ENCODE peak calls at places on chromosomes 12 and 14, in five cellular contexts. One of them, this sample, is unnamed.

GRCh38 chr12:84643993-84644392 is 268.6 kb downstream of the SLC6A15 start:
- DNase-seq in SK-N-SH: no peak
- DNase-seq in H1: no peak
- DNase-seq in GM12878: no peak
- DNase-seq in HepG2: no peak
- DNase-seq in this sample: no peak

GRCh38 chr14:92254786-92255185 is 68.2 kb upstream of the SLC24A4 start:
- DNase-seq in SK-N-SH: no peak
- DNase-seq in H1: peak
- DNase-seq in GM12878: no peak
- DNase-seq in HepG2: no peak
- DNase-seq in this sample: no peak

GRCh38 chr12:70758494-70758845 is 121.2 kb upstream of the PTPRB start:
- DNase-seq in SK-N-SH: no peak
- DNase-seq in H1: no peak
- DNase-seq in GM12878: no peak
- DNase-seq in HepG2: no peak
- DNase-seq in this sample: no peak

GRCh38 chr12:91722072-91722471 is 423.6 kb downstream of the BTG1 start:
- DNase-seq in SK-N-SH: no peak
- DNase-seq in H1: no peak
- DNase-seq in GM12878: no peak
- DNase-seq in HepG2: no peak
- DNase-seq in this sample: no peak

GRCh38 chr12:89084751-89085150 is 267.6 kb downstream of the DUSP6 start:
- DNase-seq in SK-N-SH: no peak
- DNase-seq in H1: no peak
- DNase-seq in GM12878: no peak
- DNase-seq in HepG2: no peak
- DNase-seq in this sample: no peak

GRCh38 chr14:105162374-105162979 is 6.1 kb downstream of the JAG2 start:
- DNase-seq in SK-N-SH: no peak
- DNase-seq in H1: no peak
- DNase-seq in GM12878: no peak
- DNase-seq in HepG2: peak
- DNase-seq in this sample: no peak

GRCh38 chr14:99395904-99396530 is 84.6 kb downstream of the SETD3 start:
- DNase-seq in SK-N-SH: no peak
- DNase-seq in H1: peak
- DNase-seq in GM12878: no peak
- DNase-seq in HepG2: no peak
- DNase-seq in this sample: no peak

GRCh38 chr14:89283327-89284060 is 133.5 kb downstream of the FOXN3 start:
- DNase-seq in SK-N-SH: no peak
- DNase-seq in H1: no peak
- DNase-seq in GM12878: no peak
- DNase-seq in HepG2: no peak
- DNase-seq in this sample: no peak

GRCh38 chr14:87628129-87628528 is 364.9 kb downstream of the GALC start:
- DNase-seq in SK-N-SH: no peak
- DNase-seq in H1: no peak
- DNase-seq in GM12878: no peak
- DNase-seq in HepG2: peak
- DNase-seq in this sample: no peak

GRCh38 chr14:87332001-87332400 is 661.0 kb downstream of the GALC start:
- DNase-seq in SK-N-SH: no peak
- DNase-seq in H1: no peak
- DNase-seq in GM12878: no peak
- DNase-seq in HepG2: no peak
- DNase-seq in this sample: no peak

GRCh38 chr14:100278702-100279101 is 27.5 kb downstream of the SLC25A29 start:
- DNase-seq in SK-N-SH: no peak
- DNase-seq in H1: no peak
- DNase-seq in GM12878: no peak
- DNase-seq in HepG2: peak
- DNase-seq in this sample: peak

GRCh38 chr12:108686753-108687152 is 44.6 kb downstream of the CORO1C start:
- DNase-seq in SK-N-SH: no peak
- DNase-seq in H1: no peak
- DNase-seq in GM12878: no peak
- DNase-seq in HepG2: no peak
- DNase-seq in this sample: no peak

GRCh38 chr12:46049665-46050064 is 59.3 kb upstream of the SCAF11 start:
- DNase-seq in SK-N-SH: no peak
- DNase-seq in H1: no peak
- DNase-seq in GM12878: no peak
- DNase-seq in HepG2: no peak
- DNase-seq in this sample: no peak

GRCh38 chr12:128007250-128007649 is 259.7 kb upstream of the TMEM132C start:
- DNase-seq in SK-N-SH: no peak
- DNase-seq in H1: no peak
- DNase-seq in GM12878: no peak
- DNase-seq in HepG2: no peak
- DNase-seq in this sample: no peak

GRCh38 chr12:12008232-12008850 is 62.4 kb upstream of the BCL2L14 start:
- DNase-seq in SK-N-SH: no peak
- DNase-seq in H1: peak
- DNase-seq in GM12878: no peak
- DNase-seq in HepG2: no peak
- DNase-seq in this sample: no peak

GRCh38 chr14:73524493-73524892 is 12.4 kb upstream of the ACOT1 start:
- DNase-seq in SK-N-SH: no peak
- DNase-seq in H1: no peak
- DNase-seq in GM12878: no peak
- DNase-seq in HepG2: no peak
- DNase-seq in this sample: no peak

GRCh38 chr12:74021937-74022336 is 515.7 kb upstream of the ATXN7L3B start:
- DNase-seq in SK-N-SH: peak
- DNase-seq in H1: peak
- DNase-seq in GM12878: no peak
- DNase-seq in HepG2: peak
- DNase-seq in this sample: peak

GRCh38 chr14:100192250-100192671 is 32.8 kb upstream of the DEGS2 start:
- DNase-seq in SK-N-SH: no peak
- DNase-seq in H1: peak
- DNase-seq in GM12878: no peak
- DNase-seq in HepG2: no peak
- DNase-seq in this sample: no peak

GRCh38 chr12:31324116-31324844 is 1.7 kb downstream of the SINHCAF start:
- DNase-seq in SK-N-SH: peak
- DNase-seq in H1: peak
- DNase-seq in GM12878: no peak
- DNase-seq in HepG2: peak
- DNase-seq in this sample: peak

GRCh38 chr12:3655331-3655900 is 97.5 kb downstream of the CRACR2A start:
- DNase-seq in SK-N-SH: peak
- DNase-seq in H1: peak
- DNase-seq in GM12878: no peak
- DNase-seq in HepG2: peak
- DNase-seq in this sample: peak

GRCh38 chr14:34387974-34388533 is 74.0 kb downstream of the SPTSSA start:
- DNase-seq in SK-N-SH: no peak
- DNase-seq in H1: no peak
- DNase-seq in GM12878: no peak
- DNase-seq in HepG2: no peak
- DNase-seq in this sample: no peak

GRCh38 chr12:22494319-22494718 is 50.0 kb downstream of the C2CD5 start:
- DNase-seq in SK-N-SH: no peak
- DNase-seq in H1: no peak
- DNase-seq in GM12878: no peak
- DNase-seq in HepG2: no peak
- DNase-seq in this sample: no peak

GRCh38 chr14:30995674-30996073 is 29.8 kb upstream of the AP4S1 start:
- DNase-seq in SK-N-SH: no peak
- DNase-seq in H1: no peak
- DNase-seq in GM12878: no peak
- DNase-seq in HepG2: no peak
- DNase-seq in this sample: no peak

GRCh38 chr14:93780811-93781210 is 7.5 kb downstream of the PRIMA1 start:
- DNase-seq in SK-N-SH: no peak
- DNase-seq in H1: no peak
- DNase-seq in GM12878: no peak
- DNase-seq in HepG2: no peak
- DNase-seq in this sample: no peak

GRCh38 chr12:27344246-27344645 is 11.6 kb downstream of the BMAL2 start:
- DNase-seq in SK-N-SH: no peak
- DNase-seq in H1: no peak
- DNase-seq in GM12878: no peak
- DNase-seq in HepG2: no peak
- DNase-seq in this sample: no peak

GRCh38 chr14:64762044-64763034 is 58.1 kb downstream of the PLEKHG3 start:
- DNase-seq in SK-N-SH: peak
- DNase-seq in H1: no peak
- DNase-seq in GM12878: no peak
- DNase-seq in HepG2: peak
- DNase-seq in this sample: peak

GRCh38 chr12:123271182-123271491 is 519 bp downstream of the CDK2AP1 start:
- DNase-seq in SK-N-SH: peak
- DNase-seq in H1: peak
- DNase-seq in GM12878: no peak
- DNase-seq in HepG2: peak
- DNase-seq in this sample: peak

GRCh38 chr12:48285751-48286650 is 64.7 kb downstream of the ZNF641 start:
- DNase-seq in SK-N-SH: no peak
- DNase-seq in H1: no peak
- DNase-seq in GM12878: no peak
- DNase-seq in HepG2: no peak
- DNase-seq in this sample: peak

GRCh38 chr12:122995503-122996187 is 15.2 kb downstream of the ARL6IP4 start:
- DNase-seq in SK-N-SH: no peak
- DNase-seq in H1: no peak
- DNase-seq in GM12878: no peak
- DNase-seq in HepG2: no peak
- DNase-seq in this sample: no peak

DNA sequence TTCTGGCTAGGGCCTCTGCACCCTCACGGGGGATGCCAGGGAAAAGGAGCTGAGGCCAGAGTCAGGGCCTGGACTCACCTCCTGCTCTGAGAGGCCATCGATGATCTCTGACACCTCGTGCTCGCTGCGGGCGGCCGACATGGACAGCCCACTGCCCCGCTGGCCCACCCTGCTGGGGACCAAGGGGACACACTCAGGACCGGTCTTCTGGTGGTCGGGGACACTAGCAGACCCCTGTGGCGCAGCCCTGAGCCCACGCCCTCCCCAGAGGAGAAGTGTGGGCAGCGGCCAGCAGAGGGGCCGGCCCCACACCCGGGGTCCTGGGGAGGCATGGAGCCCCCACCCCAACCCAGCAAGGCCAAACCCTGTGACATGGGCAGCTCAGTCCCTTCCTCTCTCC is 134.6 kb downstream of the RFLNA start:
- DNase-seq in SK-N-SH: no peak
- DNase-seq in H1: no peak
- DNase-seq in GM12878: no peak
- DNase-seq in HepG2: no peak
- DNase-seq in this sample: no peak
- TF ChIP-seq JUND in SK-N-SH: no peak
- TF ChIP-seq JUND in H1: no peak
- TF ChIP-seq JUND in GM12878: no peak
- TF ChIP-seq JUND in HepG2: no peak
- TF ChIP-seq JUND in this sample: no peak

DNA sequence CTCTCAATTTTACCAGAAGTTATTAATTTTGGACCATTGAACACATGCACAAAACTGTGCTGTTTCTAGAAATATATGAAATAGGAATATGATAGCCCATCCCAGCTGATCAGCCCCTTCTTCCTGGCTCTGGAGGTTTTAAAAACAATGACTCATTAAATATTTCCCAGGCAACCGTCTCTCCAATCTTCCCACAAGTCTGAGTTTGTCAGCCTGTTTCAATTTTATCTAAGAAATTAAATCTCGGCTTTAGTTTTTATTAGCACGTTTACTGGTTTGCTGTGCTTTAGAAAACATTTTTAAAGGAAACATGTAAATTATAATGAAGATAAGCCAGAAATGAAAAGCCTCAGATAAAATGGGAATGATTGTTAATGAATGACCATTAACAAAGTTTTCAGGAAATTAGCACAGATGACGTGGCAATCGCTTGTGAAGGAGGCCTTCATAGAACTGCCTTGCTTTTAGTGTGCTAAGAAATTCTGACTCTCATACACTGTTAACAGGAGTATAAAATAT is 89.3 kb upstream of the RAP1B start:
- DNase-seq in SK-N-SH: peak
- DNase-seq in H1: no peak
- DNase-seq in GM12878: no peak
- DNase-seq in HepG2: no peak
- DNase-seq in this sample: no peak
- TF ChIP-seq JUND in SK-N-SH: peak
- TF ChIP-seq JUND in H1: no peak
- TF ChIP-seq JUND in GM12878: no peak
- TF ChIP-seq JUND in HepG2: no peak
- TF ChIP-seq JUND in this sample: no peak

DNA sequence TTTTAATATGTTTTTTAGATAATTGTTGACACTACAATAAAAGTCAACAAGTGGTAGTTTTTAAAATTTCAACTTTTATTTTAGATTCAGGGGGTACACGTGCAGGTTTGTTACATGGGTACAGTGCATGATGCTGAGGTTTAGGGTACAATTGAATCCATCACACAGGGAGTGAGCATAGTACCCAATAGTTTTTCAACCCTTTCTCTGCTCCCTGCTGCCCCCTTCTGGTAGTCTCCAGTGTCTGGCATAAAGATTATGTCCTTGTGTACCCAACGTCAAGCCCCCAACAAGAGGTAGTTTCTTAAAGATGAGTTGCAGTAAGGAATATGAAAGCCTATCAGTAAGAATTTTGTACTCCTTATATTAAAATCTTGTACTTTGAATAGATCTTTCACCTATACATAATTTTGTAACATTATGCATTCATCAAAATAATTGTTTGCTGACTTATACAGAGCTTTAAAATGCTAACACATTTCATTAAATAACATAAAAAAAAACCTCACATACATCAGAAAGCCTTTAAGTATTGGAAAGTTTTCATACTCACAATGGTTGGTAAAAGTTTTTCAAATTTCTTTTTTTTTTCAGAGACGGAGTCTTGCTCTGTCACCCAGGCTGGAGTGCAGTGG is 5.4 kb upstream of the RALGAPA1 start:
- DNase-seq in SK-N-SH: peak
- DNase-seq in H1: peak
- DNase-seq in GM12878: no peak
- DNase-seq in HepG2: peak
- DNase-seq in this sample: no peak
- TF ChIP-seq JUND in SK-N-SH: no peak
- TF ChIP-seq JUND in H1: no peak
- TF ChIP-seq JUND in GM12878: no peak
- TF ChIP-seq JUND in HepG2: no peak
- TF ChIP-seq JUND in this sample: no peak

GRCh38 chr12:18951219-18951618 is 178.3 kb upstream of the PLEKHA5 start:
- DNase-seq in SK-N-SH: no peak
- DNase-seq in H1: no peak
- DNase-seq in GM12878: no peak
- DNase-seq in HepG2: no peak
- DNase-seq in this sample: no peak

DNA sequence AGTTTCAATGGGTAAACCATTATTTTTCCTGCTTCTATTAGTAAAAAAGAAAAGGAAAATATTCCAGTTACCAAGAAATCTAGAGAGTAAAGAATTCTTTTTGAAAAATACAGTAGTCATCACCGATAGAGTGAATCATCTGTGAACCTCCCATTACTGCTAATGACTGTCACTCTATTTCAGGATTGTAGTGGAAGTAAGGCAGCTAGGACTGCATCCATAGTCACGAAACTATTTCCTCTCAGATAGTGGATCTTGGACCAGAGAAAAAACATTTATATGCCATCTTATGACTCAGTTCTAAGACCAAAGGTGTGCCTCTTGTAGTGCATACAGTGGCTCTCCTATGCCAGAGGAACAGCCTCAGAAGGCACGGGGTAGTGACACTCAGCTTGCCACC is 173.9 kb upstream of the PLEKHA5 start:
- DNase-seq in SK-N-SH: no peak
- DNase-seq in H1: no peak
- DNase-seq in GM12878: no peak
- DNase-seq in HepG2: no peak
- DNase-seq in this sample: no peak
- TF ChIP-seq JUND in SK-N-SH: no peak
- TF ChIP-seq JUND in H1: no peak
- TF ChIP-seq JUND in GM12878: no peak
- TF ChIP-seq JUND in HepG2: no peak
- TF ChIP-seq JUND in this sample: no peak

This sample was measured in T47D.